ENCODE peak calls at places on chromosomes 12 and 14, in eight cellular contexts. A is NCI-H226; G is NCI-H1694 treated with DMSO at 0.1 percent for 48 hours; S is caudate nucleus; H is stimulated activated CD4-positive, alpha-beta T cell treated with anti-CD3 and anti-CD28 coated beads, Interleukin-1b, Interleukin-23, amount 100 ng/mL, for 24 hours; R is NCI-H1417 treated with DMSO at 0.1 percent for 48 hours; J is central memory CD4-positive, alpha-beta T cell; D is Calu3. X is an unnamed sample.

GRCh38 chr14:23151342-23151741 is 32.1 kb downstream of the SLC7A8 start:
- DNase-seq in A (no peak), G (no peak), S (no peak), H (no peak), R (no peak), J (no peak), D (no peak), X (no peak)

GRCh38 chr12:97756066-97756701 is 293.6 kb downstream of the RMST start:
- DNase-seq in A (no peak), G (no peak), S (no peak), H (no peak), R (no peak), J (no peak), D (no peak), X (no peak)

GRCh38 chr14:56152221-56152620 is 34.0 kb downstream of the PELI2 start:
- DNase-seq in A (no peak), G (no peak), S (no peak), H (no peak), R (no peak), J (no peak), D (no peak), X (no peak)

GRCh38 chr14:61342486-61342885 is 21.1 kb downstream of the PRKCH start:
- DNase-seq in A (no peak), G (no peak), S (no peak), H (peak), R (no peak), J (peak), D (no peak), X (no peak)

GRCh38 chr12:56385873-56386272 is 23.2 kb upstream of the APOF start:
- DNase-seq in A (peak), G (no peak), S (no peak), H (no peak), R (no peak), J (no peak), D (peak), X (no peak)

GRCh38 chr12:96487214-96487613 is 2.2 kb upstream of the CFAP54 start:
- DNase-seq in A (peak), G (no peak), S (no peak), H (no peak), R (no peak), J (no peak), D (no peak), X (no peak)

GRCh38 chr12:45671254-45671653 is 58.3 kb upstream of the ARID2 start:
- DNase-seq in A (peak), G (no peak), S (no peak), H (no peak), R (no peak), J (no peak), D (no peak), X (no peak)

GRCh38 chr12:127245437-127245836 is 1021.5 kb upstream of the TMEM132C start:
- DNase-seq in A (no peak), G (no peak), S (no peak), H (no peak), R (no peak), J (no peak), D (no peak), X (no peak)

GRCh38 chr12:27009926-27010325 is 4.3 kb downstream of the TM7SF3 start:
- DNase-seq in A (no peak), G (no peak), S (no peak), H (no peak), R (no peak), J (no peak), D (no peak), X (no peak)

GRCh38 chr12:112906712-112907414 is at the start of gene OAS1:
- DNase-seq in A (peak), G (no peak), S (no peak), H (no peak), R (no peak), J (peak), D (peak), X (no peak)

X was measured in NCI-H1930.